ENCODE peak calls at places on chromosomes 6 and 20, in seven cellular contexts. J is ACHN, X is suprapubic skin, T is neural crest cell, D is SHP77, H is NCI-H1436, A is occipital lobe. F is an unnamed sample.

GRCh38 chr6:42984924-42985475 is 630 bp downstream of the PPP2R5D start:
- DNase-seq in J (no peak), T (peak; percentile 12), D (no peak), X (no peak), H (no peak), A (no peak), F (no peak)

GRCh38 chr6:116465246-116465645 is 4.1 kb downstream of the CALHM6 start:
- DNase-seq in X (no peak), A (no peak), H (no peak), T (no peak), J (no peak), D (no peak), F (no peak)

GRCh38 chr6:163335056-163335455 is 79.5 kb upstream of the QKI start:
- DNase-seq in X (no peak), H (no peak), T (no peak), J (no peak), D (no peak), A (no peak), F (no peak)

GRCh38 chr6:142336183-142336582 is 34.4 kb downstream of the ADGRG6 start:
- DNase-seq in T (no peak), D (no peak), J (no peak), H (no peak), X (no peak), A (no peak), F (no peak)

GRCh38 chr6:133290926-133291325 is 49.8 kb downstream of the EYA4 start:
- DNase-seq in H (no peak), D (no peak), X (no peak), A (no peak), J (no peak), T (no peak), F (no peak)

GRCh38 chr6:4903751-4904370 is 100.0 kb downstream of the RPP40 start:
- DNase-seq in A (no peak), X (no peak), J (no peak), H (no peak), T (no peak), D (no peak), F (no peak)

GRCh38 chr20:7855545-7855944 is 84.7 kb downstream of the HAO1 start:
- DNase-seq in J (no peak), D (peak; percentile 8), H (no peak), A (no peak), T (no peak), X (no peak), F (no peak)

GRCh38 chr6:127190552-127190951 is 72.1 kb downstream of the RSPO3 start:
- DNase-seq in T (no peak), H (no peak), A (no peak), D (peak; percentile 4), J (peak; percentile 47), X (no peak), F (no peak)

GRCh38 chr20:33291830-33292355 is 8.9 kb downstream of the BPIFB1 start:
- DNase-seq in X (no peak), D (peak; percentile 8), H (peak; percentile 35), T (peak; percentile 65), J (peak; percentile 47), A (peak; percentile 5), F (no peak)

GRCh38 chr6:70385931-70386330 is 27.4 kb upstream of the FAM135A start:
- DNase-seq in T (no peak), X (no peak), J (no peak), H (no peak), A (no peak), D (no peak), F (no peak)

F was measured in DMS 273 treated with DMSO at 0.1 percent for 48 hours.